ENCODE peak calls at places on chromosomes 1 and 21, in five cellular contexts. Y is HuH-7.5; X is naive thymus-derived CD4-positive, alpha-beta T cell; U is T-helper 9 cell; H is GM12892. V is an unnamed sample.

GRCh38 chr1:30478799-30479198 is 244.6 kb downstream of the MATN1 start:
- DNase-seq in U (no peak), Y (no peak), X (no peak), H (no peak), V (no peak)

GRCh38 chr21:46154155-46154954 is 1.0 kb downstream of the FTCD start:
- DNase-seq in H (no peak), X (no peak), Y (no peak), U (no peak), V (no peak)

GRCh38 chr1:101174722-101175121 is 62.1 kb upstream of the S1PR1 start:
- DNase-seq in H (no peak), X (no peak), Y (no peak), U (no peak), V (no peak)

GRCh38 chr1:208243522-208243850 is 698 bp downstream of the PLXNA2 start:
- DNase-seq in X (peak), U (no peak), Y (no peak), H (no peak), V (no peak)

GRCh38 chr1:182761396-182762395 is 27.9 kb upstream of the NPL start:
- DNase-seq in U (no peak), H (no peak), X (no peak), Y (no peak), V (no peak)

GRCh38 chr1:181126871-181127587 is 38.5 kb downstream of the IER5 start:
- DNase-seq in X (no peak), Y (no peak), U (no peak), H (no peak), V (no peak)

GRCh38 chr1:73820843-73821242 is 377.1 kb downstream of the LRRIQ3 start:
- DNase-seq in U (no peak), Y (no peak), H (no peak), X (no peak), V (no peak)

GRCh38 chr1:46166521-46167462 is 8.1 kb upstream of the TSPAN1 start:
- DNase-seq in Y (no peak), U (peak), X (peak), H (peak), V (peak)

GRCh38 chr1:111422546-111423391 is 4.8 kb downstream of the OVGP1 start:
- DNase-seq in H (no peak), Y (peak), X (no peak), U (no peak), V (no peak)

GRCh38 chr1:12435639-12436344 is 182.2 kb downstream of the DHRS3 start:
- DNase-seq in U (no peak), H (no peak), X (no peak), Y (no peak), V (no peak)

GRCh38 chr1:208928335-208928734 is 655.2 kb upstream of the CAMK1G start:
- DNase-seq in X (no peak), Y (no peak), H (no peak), U (no peak), V (no peak)

GRCh38 chr1:119636500-119637089 is 11.5 kb downstream of the ZNF697 start:
- DNase-seq in H (no peak), U (no peak), X (no peak), Y (no peak), V (no peak)

GRCh38 chr1:85259866-85260345 is 444 bp upstream of the C1orf52 start:
- DNase-seq in X (no peak), H (no peak), Y (no peak), U (no peak), V (no peak)

GRCh38 chr1:75423616-75424015 is 187.3 kb downstream of the SLC44A5 start:
- DNase-seq in U (no peak), Y (no peak), H (no peak), X (no peak), V (no peak)